ENCODE peak calls at places on chromosomes 6 and 20, in six cellular contexts. T is BJ, Q is spleen, A is breast epithelium, K is heart left ventricle, V is fibroblast of lung. D is an unnamed sample.

GRCh38 chr6:133079901-133080300 is 161.3 kb upstream of the EYA4 start:
- DNase-seq in T (no peak), Q (no peak), A (no peak), K (no peak), V (no peak), D (no peak)

GRCh38 chr6:168035098-168035660 is 37.7 kb downstream of the KIF25 start:
- DNase-seq in T (no peak), Q (peak; percentile 81), A (no peak), K (peak; percentile 85), V (peak; percentile 83), D (peak; percentile 94)

GRCh38 chr6:35477551-35478179 is 9.5 kb downstream of the RPL10A start:
- DNase-seq in T (no peak), Q (no peak), A (no peak), K (no peak), V (no peak), D (no peak)

GRCh38 chr20:19074828-19075516 is 137.5 kb upstream of the SLC24A3 start:
- DNase-seq in T (no peak), Q (peak; percentile 87), A (peak; percentile 53), K (no peak), V (no peak), D (no peak)

GRCh38 chr6:32960563-32960962 is 7.7 kb upstream of the HLA-DMA start:
- DNase-seq in T (no peak), Q (no peak), A (no peak), K (no peak), V (no peak), D (no peak)

GRCh38 chr6:30450908-30451818 is 38.1 kb upstream of the HLA-E start:
- DNase-seq in T (peak; percentile 25), Q (peak; percentile 85), A (no peak), K (peak; percentile 87), V (peak; percentile 82), D (peak; percentile 79)

GRCh38 chr6:7238900-7239589 is 74.0 kb downstream of the SSR1 start:
- DNase-seq in T (no peak), Q (peak; percentile 94), A (peak; percentile 94), K (peak; percentile 91), V (peak; percentile 67), D (peak; percentile 94)

GRCh38 chr6:15387118-15387517 is 141.2 kb downstream of the JARID2 start:
- DNase-seq in T (no peak), Q (no peak), A (no peak), K (no peak), V (peak; percentile 83), D (no peak)

GRCh38 chr20:41862023-41862422 is 243.8 kb upstream of the CHD6 start:
- DNase-seq in T (no peak), Q (no peak), A (no peak), K (no peak), V (no peak), D (peak; percentile 13)

GRCh38 chr20:13648291-13648690 is 9.6 kb upstream of the TASP1 start:
- DNase-seq in T (no peak), Q (no peak), A (no peak), K (no peak), V (no peak), D (no peak)

GRCh38 chr20:17504898-17505663 is 26.1 kb downstream of the BFSP1 start:
- DNase-seq in T (no peak), Q (peak; percentile 93), A (no peak), K (peak; percentile 85), V (peak; percentile 52), D (peak; percentile 89)

GRCh38 chr20:63344616-63345327 is 16.4 kb downstream of the CHRNA4 start:
- DNase-seq in T (no peak), Q (peak; percentile 56), A (no peak), K (peak; percentile 70), V (no peak), D (no peak)

GRCh38 chr6:128162423-128162822 is 261.6 kb upstream of the THEMIS start:
- DNase-seq in T (no peak), Q (no peak), A (no peak), K (no peak), V (no peak), D (no peak)

GRCh38 chr6:148869589-148869988 is 122.8 kb downstream of the UST start:
- DNase-seq in T (peak; percentile 61), Q (no peak), A (no peak), K (no peak), V (peak; percentile 96), D (no peak)

GRCh38 chr6:29887819-29888581 is 54.3 kb upstream of the HLA-A start:
- DNase-seq in T (no peak), Q (peak; percentile 96), A (peak; percentile 87), K (peak; percentile 91), V (peak; percentile 10), D (peak; percentile 85)

GRCh38 chr20:45948261-45948733 is 13.8 kb downstream of the PCIF1 start:
- DNase-seq in T (no peak), Q (no peak), A (no peak), K (no peak), V (no peak), D (no peak)

GRCh38 chr6:72825265-72825918 is 203.5 kb downstream of the KCNQ5 start:
- DNase-seq in T (no peak), Q (no peak), A (no peak), K (no peak), V (peak; percentile 71), D (no peak)

GRCh38 chr20:34526466-34526865 is 10.2 kb downstream of the DYNLRB1 start:
- DNase-seq in T (no peak), Q (no peak), A (no peak), K (no peak), V (peak; percentile 15), D (no peak)

GRCh38 chr20:62553136-62553837 is 77.5 kb upstream of the GATA5 start:
- DNase-seq in T (no peak), Q (no peak), A (no peak), K (no peak), V (no peak), D (no peak)

GRCh38 chr20:62370115-62370806 is 3.1 kb upstream of the LAMA5 start:
- DNase-seq in T (peak; percentile 31), Q (no peak), A (peak; percentile 79), K (peak; percentile 84), V (peak; percentile 87), D (no peak)

GRCh38 chr6:117548797-117549301 is 53.5 kb downstream of the GOPC start:
- DNase-seq in T (no peak), Q (no peak), A (no peak), K (no peak), V (peak; percentile 92), D (peak; percentile 21)

GRCh38 chr6:19772891-19773290 is 64.3 kb upstream of the ID4 start:
- DNase-seq in T (no peak), Q (no peak), A (no peak), K (no peak), V (no peak), D (peak; percentile 20)

GRCh38 chr20:25584905-25585704 is at the start of gene NINL:
- DNase-seq in T (no peak), Q (peak; percentile 80), A (no peak), K (peak; percentile 82), V (peak; percentile 66), D (peak; percentile 72)

GRCh38 chr20:61699184-61700066 is 366.3 kb downstream of the TAF4 start:
- DNase-seq in T (no peak), Q (no peak), A (no peak), K (no peak), V (peak; percentile 10), D (no peak)

GRCh38 chr20:39853664-39854063 is 835.4 kb downstream of the MAFB start:
- DNase-seq in T (peak; percentile 64), Q (no peak), A (no peak), K (no peak), V (peak; percentile 92), D (peak; percentile 11)

GRCh38 chr6:100803264-100803663 is 77.9 kb downstream of the ASCC3 start:
- DNase-seq in T (no peak), Q (no peak), A (no peak), K (no peak), V (no peak), D (no peak)

GRCh38 chr6:90502866-90503407 is 83.9 kb downstream of the MAP3K7 start:
- DNase-seq in T (no peak), Q (no peak), A (no peak), K (no peak), V (peak; percentile 15), D (peak; percentile 77)

GRCh38 chr6:90508753-90509152 is 78.1 kb downstream of the MAP3K7 start:
- DNase-seq in T (no peak), Q (no peak), A (no peak), K (no peak), V (no peak), D (peak; percentile 75)
- TF ChIP-seq CTCF in T (no peak), Q (no peak), A (no peak), K (no peak), V (no peak), D (peak; percentile 74)

DNA sequence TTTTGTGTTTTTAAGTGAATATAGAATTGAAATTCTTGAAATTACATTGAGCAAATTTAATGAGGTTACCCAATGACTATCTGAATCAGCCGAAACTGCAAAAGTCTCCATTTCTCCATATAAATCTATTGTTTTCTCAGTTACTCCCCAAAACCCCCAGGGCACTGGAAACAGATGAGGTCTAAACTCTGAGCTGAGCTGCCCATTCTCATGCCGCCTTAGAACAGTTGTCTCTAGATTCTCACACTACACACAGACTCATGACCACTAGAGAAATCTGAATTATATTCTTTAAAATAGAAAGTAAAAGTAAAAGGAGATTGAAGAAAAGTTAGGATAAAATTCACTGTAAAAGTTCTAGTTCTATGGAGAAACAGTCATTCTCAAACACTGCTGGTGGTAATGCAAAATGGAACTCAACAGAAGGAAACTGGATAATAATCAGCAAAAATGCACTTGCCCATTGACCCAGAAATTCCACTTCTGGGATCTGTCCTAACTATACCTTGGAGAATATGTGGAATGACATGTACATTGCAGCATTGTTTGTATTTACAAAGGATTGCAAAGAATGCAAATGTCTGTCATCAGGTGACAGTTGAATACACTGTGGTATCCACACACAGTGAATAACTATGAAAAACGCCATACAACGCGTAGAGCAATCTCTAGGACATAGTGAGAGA is 125.5 kb downstream of the IPCEF1 start:
- DNase-seq in T (no peak), Q (no peak), A (no peak), K (no peak), V (no peak), D (no peak)
- H3K36me3 ChIP-seq in T (no peaks in the 10 kb centered on the region), Q (no peaks in the 10 kb centered on the region), A (no peaks in the 10 kb centered on the region), K (no peaks in the 10 kb centered on the region), V (no peaks in the 10 kb centered on the region), D (no peaks in the 10 kb centered on the region)

DNA sequence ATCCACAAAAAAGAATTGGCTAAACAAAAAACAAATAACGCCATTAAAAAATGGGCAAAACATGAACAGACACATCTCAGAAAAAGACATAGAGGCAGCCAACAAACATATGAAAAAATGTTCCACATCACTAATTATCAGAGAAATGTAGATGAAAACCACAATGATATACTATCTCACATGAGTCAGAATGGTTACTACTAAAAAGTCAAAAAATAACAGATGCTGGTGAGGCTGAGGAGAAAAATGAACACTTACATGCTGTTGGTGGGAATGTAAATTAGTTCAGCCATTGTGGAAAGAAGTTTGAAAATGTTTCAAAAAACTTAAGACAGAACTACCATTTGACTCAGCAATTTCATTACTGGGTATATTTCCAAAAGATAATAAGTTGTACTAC is 430.1 kb upstream of the JAG1 start:
- DNase-seq in T (no peak), Q (no peak), A (no peak), K (no peak), V (peak; percentile 72), D (no peak)
- TF ChIP-seq CTCF in T (no peak), Q (no peak), A (no peak), K (no peak), V (no peak), D (no peak)

DNA sequence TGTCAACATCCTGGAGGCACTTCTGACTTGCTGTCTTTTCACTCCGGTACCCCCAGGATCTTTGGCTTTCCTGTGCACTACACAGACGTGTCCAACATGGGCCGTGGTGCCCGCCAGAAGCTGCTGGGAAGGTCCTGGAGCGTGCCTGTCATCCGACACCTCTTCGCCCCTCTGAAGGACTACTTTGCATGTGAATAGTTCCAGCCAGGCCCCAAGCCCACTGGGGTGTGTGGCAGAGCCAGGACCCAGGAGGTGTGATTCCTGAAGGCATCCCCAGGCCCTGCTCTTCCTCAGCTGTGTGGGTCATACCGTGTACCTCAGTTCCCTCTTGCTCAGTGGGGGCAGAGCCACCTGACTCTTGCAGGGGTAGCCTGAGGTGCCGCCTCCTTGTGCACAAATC is 12.0 kb upstream of the MAPRE1 start:
- DNase-seq in T (no peak), Q (no peak), A (no peak), K (no peak), V (no peak), D (peak; percentile 91)
- H3K36me3 ChIP-seq in T (no peaks in the 10 kb centered on the region), Q (no peaks in the 10 kb centered on the region), A (no peaks in the 10 kb centered on the region), K (peaks cover 6% of the 10 kb centered on the region), V (peaks cover 2% of the 10 kb centered on the region), D (peaks cover 75% of the 10 kb centered on the region)

D was measured in GM23338.